ENCODE peak calls at places on chromosomes 3 and 15, in ten cellular contexts. One of them, this sample, is unnamed.
A peak's percentile ranks its signal among the peaks of the same experiment; 100 is the strongest.

GRCh38 chr3:81695302-81695701 is 66.1 kb downstream of the GBE1 start:
- DNase-seq in progenitor cell of endocrine pancreas: no peak
- DNase-seq in iris pigment epithelial cell: no peak
- DNase-seq in skeletal muscle cell: no peak
- DNase-seq in H1: no peak
- DNase-seq in neuronal stem cell: no peak
- DNase-seq in AG10803: no peak
- DNase-seq in BJ: no peak
- DNase-seq in RWPE2: no peak
- DNase-seq in COR-L47: no peak
- DNase-seq in this sample: no peak

GRCh38 chr3:134029734-134030381 is at the start of gene SLCO2A1:
- DNase-seq in progenitor cell of endocrine pancreas: peak; percentile 66
- DNase-seq in iris pigment epithelial cell: peak; percentile 21
- DNase-seq in skeletal muscle cell: no peak
- DNase-seq in H1: no peak
- DNase-seq in neuronal stem cell: peak; percentile 37
- DNase-seq in AG10803: peak; percentile 17
- DNase-seq in BJ: no peak
- DNase-seq in RWPE2: no peak
- DNase-seq in COR-L47: peak; percentile 39
- DNase-seq in this sample: no peak

GRCh38 chr15:47399100-47399499 is 318.2 kb upstream of the SEMA6D start:
- DNase-seq in progenitor cell of endocrine pancreas: no peak
- DNase-seq in iris pigment epithelial cell: peak; percentile 47
- DNase-seq in skeletal muscle cell: no peak
- DNase-seq in H1: no peak
- DNase-seq in neuronal stem cell: no peak
- DNase-seq in AG10803: no peak
- DNase-seq in BJ: no peak
- DNase-seq in RWPE2: no peak
- DNase-seq in COR-L47: no peak
- DNase-seq in this sample: no peak

GRCh38 chr3:118501152-118501551 is 533.5 kb downstream of the IGSF11 start:
- DNase-seq in progenitor cell of endocrine pancreas: no peak
- DNase-seq in iris pigment epithelial cell: no peak
- DNase-seq in skeletal muscle cell: no peak
- DNase-seq in H1: no peak
- DNase-seq in neuronal stem cell: no peak
- DNase-seq in AG10803: no peak
- DNase-seq in BJ: no peak
- DNase-seq in RWPE2: no peak
- DNase-seq in COR-L47: peak; percentile 68
- DNase-seq in this sample: no peak

GRCh38 chr15:57290826-57291225 is 85.5 kb upstream of the CGNL1 start:
- DNase-seq in progenitor cell of endocrine pancreas: no peak
- DNase-seq in iris pigment epithelial cell: no peak
- DNase-seq in skeletal muscle cell: no peak
- DNase-seq in H1: no peak
- DNase-seq in neuronal stem cell: no peak
- DNase-seq in AG10803: peak; percentile 52
- DNase-seq in BJ: no peak
- DNase-seq in RWPE2: no peak
- DNase-seq in COR-L47: no peak
- DNase-seq in this sample: no peak

GRCh38 chr3:56835626-56836025 is 33.9 kb upstream of the ARHGEF3 start:
- DNase-seq in progenitor cell of endocrine pancreas: no peak
- DNase-seq in iris pigment epithelial cell: peak; percentile 51
- DNase-seq in skeletal muscle cell: no peak
- DNase-seq in H1: no peak
- DNase-seq in neuronal stem cell: no peak
- DNase-seq in AG10803: no peak
- DNase-seq in BJ: no peak
- DNase-seq in RWPE2: no peak
- DNase-seq in COR-L47: no peak
- DNase-seq in this sample: no peak

GRCh38 chr15:65006876-65007275 is 17.2 kb upstream of the SPG21 start:
- DNase-seq in progenitor cell of endocrine pancreas: no peak
- DNase-seq in iris pigment epithelial cell: no peak
- DNase-seq in skeletal muscle cell: no peak
- DNase-seq in H1: no peak
- DNase-seq in neuronal stem cell: no peak
- DNase-seq in AG10803: no peak
- DNase-seq in BJ: no peak
- DNase-seq in RWPE2: no peak
- DNase-seq in COR-L47: no peak
- DNase-seq in this sample: no peak

GRCh38 chr3:62373215-62373614 is at the start of gene FEZF2:
- DNase-seq in progenitor cell of endocrine pancreas: no peak
- DNase-seq in iris pigment epithelial cell: no peak
- DNase-seq in skeletal muscle cell: no peak
- DNase-seq in H1: no peak
- DNase-seq in neuronal stem cell: no peak
- DNase-seq in AG10803: no peak
- DNase-seq in BJ: no peak
- DNase-seq in RWPE2: no peak
- DNase-seq in COR-L47: no peak
- DNase-seq in this sample: no peak

GRCh38 chr15:38496151-38496550 is 42.2 kb downstream of the FAM98B start:
- DNase-seq in progenitor cell of endocrine pancreas: no peak
- DNase-seq in iris pigment epithelial cell: no peak
- DNase-seq in skeletal muscle cell: no peak
- DNase-seq in H1: no peak
- DNase-seq in neuronal stem cell: no peak
- DNase-seq in AG10803: no peak
- DNase-seq in BJ: no peak
- DNase-seq in RWPE2: no peak
- DNase-seq in COR-L47: no peak
- DNase-seq in this sample: no peak

GRCh38 chr3:179074656-179075055 is 3.0 kb upstream of the ZMAT3 start:
- DNase-seq in progenitor cell of endocrine pancreas: no peak
- DNase-seq in iris pigment epithelial cell: no peak
- DNase-seq in skeletal muscle cell: no peak
- DNase-seq in H1: no peak
- DNase-seq in neuronal stem cell: no peak
- DNase-seq in AG10803: no peak
- DNase-seq in BJ: no peak
- DNase-seq in RWPE2: no peak
- DNase-seq in COR-L47: no peak
- DNase-seq in this sample: no peak

GRCh38 chr15:93173369-93173768 is 84.4 kb upstream of the RGMA start:
- DNase-seq in progenitor cell of endocrine pancreas: no peak
- DNase-seq in iris pigment epithelial cell: peak; percentile 61
- DNase-seq in skeletal muscle cell: no peak
- DNase-seq in H1: no peak
- DNase-seq in neuronal stem cell: no peak
- DNase-seq in AG10803: peak; percentile 59
- DNase-seq in BJ: peak; percentile 15
- DNase-seq in RWPE2: no peak
- DNase-seq in COR-L47: no peak
- DNase-seq in this sample: peak; percentile 11

GRCh38 chr3:188574885-188575284 is 420.9 kb downstream of the LPP start:
- DNase-seq in progenitor cell of endocrine pancreas: no peak
- DNase-seq in iris pigment epithelial cell: no peak
- DNase-seq in skeletal muscle cell: no peak
- DNase-seq in H1: no peak
- DNase-seq in neuronal stem cell: no peak
- DNase-seq in AG10803: no peak
- DNase-seq in BJ: no peak
- DNase-seq in RWPE2: no peak
- DNase-seq in COR-L47: no peak
- DNase-seq in this sample: no peak

GRCh38 chr3:45123030-45123429 is 23.1 kb downstream of the CDCP1 start:
- DNase-seq in progenitor cell of endocrine pancreas: no peak
- DNase-seq in iris pigment epithelial cell: peak; percentile 92
- DNase-seq in skeletal muscle cell: peak; percentile 92
- DNase-seq in H1: no peak
- DNase-seq in neuronal stem cell: no peak
- DNase-seq in AG10803: peak; percentile 96
- DNase-seq in BJ: peak; percentile 89
- DNase-seq in RWPE2: no peak
- DNase-seq in COR-L47: no peak
- DNase-seq in this sample: peak; percentile 83

GRCh38 chr3:24220859-24221657 is 273.6 kb downstream of the THRB start:
- DNase-seq in progenitor cell of endocrine pancreas: no peak
- DNase-seq in iris pigment epithelial cell: peak; percentile 98
- DNase-seq in skeletal muscle cell: peak; percentile 85
- DNase-seq in H1: peak; percentile 19
- DNase-seq in neuronal stem cell: no peak
- DNase-seq in AG10803: peak; percentile 97
- DNase-seq in BJ: peak; percentile 93
- DNase-seq in RWPE2: peak; percentile 65
- DNase-seq in COR-L47: no peak
- DNase-seq in this sample: peak; percentile 95

GRCh38 chr3:150216041-150216811 is 191.9 kb upstream of the TSC22D2 start:
- DNase-seq in progenitor cell of endocrine pancreas: no peak
- DNase-seq in iris pigment epithelial cell: peak; percentile 58
- DNase-seq in skeletal muscle cell: peak; percentile 81
- DNase-seq in H1: no peak
- DNase-seq in neuronal stem cell: no peak
- DNase-seq in AG10803: peak; percentile 84
- DNase-seq in BJ: no peak
- DNase-seq in RWPE2: no peak
- DNase-seq in COR-L47: peak; percentile 99
- DNase-seq in this sample: no peak

GRCh38 chr15:20358066-20358780 is 183.4 kb downstream of the GOLGA6L6 start:
- DNase-seq in progenitor cell of endocrine pancreas: no peak
- DNase-seq in iris pigment epithelial cell: no peak
- DNase-seq in skeletal muscle cell: no peak
- DNase-seq in H1: no peak
- DNase-seq in neuronal stem cell: no peak
- DNase-seq in AG10803: no peak
- DNase-seq in BJ: no peak
- DNase-seq in RWPE2: peak; percentile 78
- DNase-seq in COR-L47: no peak
- DNase-seq in this sample: no peak

GRCh38 chr3:54874816-54875556 is 52.9 kb downstream of the LRTM1 start:
- DNase-seq in progenitor cell of endocrine pancreas: no peak
- DNase-seq in iris pigment epithelial cell: no peak
- DNase-seq in skeletal muscle cell: no peak
- DNase-seq in H1: no peak
- DNase-seq in neuronal stem cell: no peak
- DNase-seq in AG10803: peak; percentile 41
- DNase-seq in BJ: peak; percentile 20
- DNase-seq in RWPE2: no peak
- DNase-seq in COR-L47: no peak
- DNase-seq in this sample: no peak

GRCh38 chr3:160851629-160852210 is 95.7 kb downstream of the PPM1L start:
- DNase-seq in progenitor cell of endocrine pancreas: no peak
- DNase-seq in iris pigment epithelial cell: no peak
- DNase-seq in skeletal muscle cell: no peak
- DNase-seq in H1: no peak
- DNase-seq in neuronal stem cell: no peak
- DNase-seq in AG10803: no peak
- DNase-seq in BJ: no peak
- DNase-seq in RWPE2: no peak
- DNase-seq in COR-L47: no peak
- DNase-seq in this sample: no peak

GRCh38 chr15:52735231-52736089 is 54.7 kb downstream of the ONECUT1 start:
- DNase-seq in progenitor cell of endocrine pancreas: peak; percentile 74
- DNase-seq in iris pigment epithelial cell: peak; percentile 67
- DNase-seq in skeletal muscle cell: no peak
- DNase-seq in H1: peak; percentile 25
- DNase-seq in neuronal stem cell: peak; percentile 87
- DNase-seq in AG10803: peak; percentile 66
- DNase-seq in BJ: no peak
- DNase-seq in RWPE2: no peak
- DNase-seq in COR-L47: peak; percentile 68
- DNase-seq in this sample: peak; percentile 41

GRCh38 chr15:65304393-65305143 is at the start of gene RNU5B-1:
- DNase-seq in progenitor cell of endocrine pancreas: peak; percentile 53
- DNase-seq in iris pigment epithelial cell: peak; percentile 96
- DNase-seq in skeletal muscle cell: peak; percentile 97
- DNase-seq in H1: no peak
- DNase-seq in neuronal stem cell: peak; percentile 84
- DNase-seq in AG10803: peak; percentile 95
- DNase-seq in BJ: peak; percentile 91
- DNase-seq in RWPE2: peak; percentile 91
- DNase-seq in COR-L47: peak; percentile 90
- DNase-seq in this sample: peak; percentile 94

GRCh38 chr15:92817339-92817886 is 82.7 kb upstream of the CHD2 start:
- DNase-seq in progenitor cell of endocrine pancreas: no peak
- DNase-seq in iris pigment epithelial cell: no peak
- DNase-seq in skeletal muscle cell: no peak
- DNase-seq in H1: no peak
- DNase-seq in neuronal stem cell: no peak
- DNase-seq in AG10803: no peak
- DNase-seq in BJ: no peak
- DNase-seq in RWPE2: peak; percentile 25
- DNase-seq in COR-L47: no peak
- DNase-seq in this sample: no peak